ENCODE peak calls at places on chromosomes 6 and 20, in five cellular contexts. I, Y, K, U and X are unnamed samples.

GRCh38 chr6:154796484-154796883 is 63.3 kb downstream of the SCAF8 start:
- DNase-seq in I (no peak), Y (no peak), K (no peak), U (no peak), X (no peak)

GRCh38 chr20:47298624-47299023 is 57.9 kb downstream of the ZMYND8 start:
- DNase-seq in I (no peak), Y (no peak), K (no peak), U (no peak), X (no peak)

GRCh38 chr6:121112358-121112757 is 221.9 kb downstream of the TBC1D32 start:
- DNase-seq in I (no peak), Y (no peak), K (no peak), U (no peak), X (no peak)

GRCh38 chr20:3749689-3750639 is 17.5 kb downstream of the HSPA12B start:
- DNase-seq in I (no peak), Y (peak; percentile 64), K (peak; percentile 23), U (no peak), X (no peak)

GRCh38 chr6:25010166-25010565 is 74.4 kb upstream of the RIPOR2 start:
- DNase-seq in I (no peak), Y (no peak), K (no peak), U (no peak), X (peak; percentile 52)

GRCh38 chr6:136317976-136318375 is 28.3 kb upstream of the BCLAF1 start:
- DNase-seq in I (no peak), Y (no peak), K (no peak), U (no peak), X (no peak)

GRCh38 chr6:169376458-169376857 is 122.8 kb upstream of the THBS2 start:
- DNase-seq in I (no peak), Y (no peak), K (no peak), U (no peak), X (no peak)

GRCh38 chr20:63032861-63033634 is 26.3 kb upstream of the BHLHE23 start:
- DNase-seq in I (peak; percentile 56), Y (no peak), K (no peak), U (no peak), X (no peak)

DNA sequence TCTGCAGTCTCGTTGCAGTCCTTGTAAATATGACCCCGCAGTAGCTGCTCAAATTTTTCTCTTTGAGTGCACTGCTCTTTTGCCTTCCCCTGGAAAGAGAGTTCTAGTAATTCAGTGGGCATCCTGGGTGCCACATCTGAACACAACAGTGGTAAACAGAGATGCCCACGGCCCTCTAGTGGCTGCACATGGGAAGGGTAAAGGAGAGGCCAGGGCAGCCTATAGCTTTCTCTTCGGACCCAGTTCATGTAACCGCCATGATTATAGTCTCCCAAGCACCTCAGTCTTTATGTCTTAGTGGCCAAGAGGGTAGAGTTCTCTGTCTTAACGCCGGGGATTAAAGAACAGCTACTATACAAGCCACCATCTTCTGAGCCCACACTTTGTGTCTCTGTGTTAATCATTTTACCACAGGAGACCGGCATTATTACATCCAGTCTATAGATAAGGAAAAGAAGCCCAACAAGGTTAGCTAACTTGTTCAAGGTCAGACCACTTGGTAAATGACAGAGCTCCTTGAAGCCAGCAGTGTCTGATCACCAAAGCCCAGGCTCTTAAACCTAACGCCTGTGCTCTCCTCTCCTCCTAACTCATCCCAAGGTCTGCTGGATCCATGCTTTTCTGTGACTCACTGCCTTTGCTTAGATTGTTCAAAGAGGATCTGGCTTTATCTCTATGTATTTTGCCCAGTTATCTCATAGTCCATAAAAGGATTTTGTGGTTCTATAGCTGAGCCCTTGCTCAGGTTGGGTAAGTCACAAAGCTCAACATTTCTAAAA is 81.8 kb downstream of the ISM1 start:
- DNase-seq in I (peak; percentile 16), Y (peak; percentile 53), K (peak; percentile 30), U (no peak), X (peak; percentile 58)
- TF ChIP-seq CTCF in I (peak; percentile 72), Y (peak; percentile 47), K (peak; percentile 84), U (peak; percentile 40), X (peak; percentile 77)

DNA sequence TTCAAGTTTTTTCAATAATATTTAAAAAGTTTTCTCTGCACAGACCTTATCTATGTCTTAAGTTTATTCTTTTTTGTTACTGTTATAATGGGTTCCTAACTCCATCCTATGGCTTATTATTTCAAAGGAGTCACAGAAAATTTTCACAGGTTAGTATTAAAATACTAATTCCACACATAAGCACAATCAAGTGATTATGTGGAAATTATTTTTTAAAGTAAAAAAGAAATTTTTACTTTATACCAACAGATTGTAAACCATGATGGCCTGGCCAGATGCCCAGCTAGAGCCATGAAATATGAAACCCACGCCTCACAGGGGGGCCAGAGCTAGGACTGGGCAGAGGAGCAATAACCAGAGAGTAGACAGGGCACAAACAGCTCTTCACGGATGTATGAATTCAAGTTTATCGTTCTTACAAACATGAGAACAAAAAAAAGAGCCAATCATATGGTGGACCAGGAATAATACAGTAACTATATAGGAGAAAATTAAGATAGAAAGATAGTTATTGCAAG is 34.0 kb downstream of the NUDT3 start:
- DNase-seq in I (no peak), Y (peak; percentile 46), K (no peak), U (no peak), X (no peak)
- H3K79me2 ChIP-seq in I (peaks cover 73% of the 10 kb centered on the region), Y (peaks cover 95% of the 10 kb centered on the region), K (peaks cover 85% of the 10 kb centered on the region), U (peaks cover 84% of the 10 kb centered on the region), X (peaks cover 96% of the 10 kb centered on the region)

GRCh38 chr20:44203161-44203560 is 7.4 kb downstream of the OSER1 start:
- DNase-seq in I (no peak), Y (no peak), K (no peak), U (peak; percentile 46), X (no peak)
- H3K27ac ChIP-seq in I (no peak overlapping the region), Y (no peak overlapping the region), K (peak overlapping the region; percentile 67), U (peak overlapping the region; percentile 46), X (no peak overlapping the region)

GRCh38 chr6:168314948-168315347 is 4.6 kb downstream of the DACT2 start:
- DNase-seq in I (no peak), Y (peak; percentile 63), K (no peak), U (no peak), X (no peak)
- TF ChIP-seq CTCF in I (no peak), Y (peak; percentile 47), K (no peak), U (no peak), X (no peak)

DNA sequence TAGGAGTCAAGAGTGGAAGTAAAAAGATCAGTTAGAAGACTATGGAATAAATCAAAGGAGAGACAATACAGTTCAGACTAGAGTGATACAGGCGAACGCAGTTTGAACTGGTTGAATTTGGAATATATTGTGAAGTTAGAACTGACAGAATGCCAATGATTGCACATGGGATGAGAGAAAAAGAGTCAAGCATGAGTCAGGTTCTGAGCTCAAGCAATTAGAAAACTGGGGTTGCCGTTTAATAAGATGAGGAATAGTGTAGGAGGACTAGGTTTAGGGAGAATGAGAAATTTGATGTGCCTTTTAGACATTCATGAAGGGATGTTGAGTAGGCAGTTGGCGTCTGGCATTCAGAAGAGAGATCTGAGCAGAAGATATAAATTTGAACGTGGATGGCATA is 8.0 kb downstream of the RNF217 start:
- DNase-seq in I (no peak), Y (no peak), K (peak; percentile 52), U (peak; percentile 24), X (no peak)
- H3K79me2 ChIP-seq in I (no peaks in the 10 kb centered on the region), Y (peaks cover 94% of the 10 kb centered on the region), K (peaks cover 96% of the 10 kb centered on the region), U (peaks cover 98% of the 10 kb centered on the region), X (no peaks in the 10 kb centered on the region)